ENCODE peak calls at places on chromosomes 13 and 19, in four cellular contexts. D is HEK293T, O is HepG2, T is K562. F is an unnamed sample.

GRCh38 chr19:29573486-29573885 is 32.6 kb upstream of the POP4 start:
- DNase-seq in D (no peak), O (no peak), T (no peak), F (no peak)

GRCh38 chr13:95481051-95481775 is 71.3 kb upstream of the CLDN10 start:
- DNase-seq in D (no peak), O (no peak), T (no peak), F (no peak)

GRCh38 chr13:22926176-22927007 is 254.4 kb upstream of the SGCG start:
- DNase-seq in D (no peak), O (no peak), T (peak; percentile 87), F (peak; percentile 79)

GRCh38 chr19:48805452-48805851 is 5.4 kb downstream of the BCAT2 start:
- DNase-seq in D (no peak), O (no peak), T (peak; percentile 59), F (no peak)

GRCh38 chr19:16561382-16561781 is 10.8 kb downstream of the SLC35E1 start:
- DNase-seq in D (no peak), O (no peak), T (peak; percentile 4), F (no peak)

GRCh38 chr19:34096020-34096915 is 76.0 kb upstream of the LSM14A start:
- DNase-seq in D (peak; percentile 50), O (peak; percentile 41), T (peak; percentile 44), F (peak; percentile 16)

GRCh38 chr19:18023596-18024212 is 15.7 kb downstream of the ARRDC2 start:
- DNase-seq in D (no peak), O (no peak), T (peak; percentile 50), F (no peak)

GRCh38 chr13:107466326-107466725 is 749.0 kb downstream of the LIG4 start:
- DNase-seq in D (no peak), O (no peak), T (no peak), F (no peak)

GRCh38 chr13:21326155-21327030 is 132.7 kb downstream of the ZDHHC20 start:
- DNase-seq in D (no peak), O (no peak), T (no peak), F (peak; percentile 86)

GRCh38 chr13:88840085-88840484 is 1168.9 kb downstream of the SLITRK5 start:
- DNase-seq in D (no peak), O (no peak), T (no peak), F (no peak)

GRCh38 chr19:17553256-17553655 is 2.2 kb upstream of the COLGALT1 start:
- DNase-seq in D (no peak), O (no peak), T (no peak), F (no peak)

GRCh38 chr19:37763488-37763887 is 15.9 kb downstream of the ZNF573 start:
- DNase-seq in D (no peak), O (no peak), T (no peak), F (no peak)

GRCh38 chr19:5823579-5824281 is 15.8 kb downstream of the FUT6 start:
- DNase-seq in D (peak; percentile 68), O (no peak), T (peak; percentile 46), F (peak; percentile 65)

GRCh38 chr13:113849981-113850721 is 13.7 kb downstream of the GAS6 start:
- DNase-seq in D (no peak), O (no peak), T (no peak), F (no peak)

GRCh38 chr13:33154911-33155310 is 130.6 kb downstream of the STARD13 start:
- DNase-seq in D (no peak), O (no peak), T (no peak), F (no peak)
- TF ChIP-seq ELF4 in D (no peak), O (no peak), T (no peak), F (no peak)

GRCh38 chr19:2035590-2035991 is 15.5 kb downstream of the MKNK2 start:
- DNase-seq in D (no peak), O (no peak), T (no peak), F (peak; percentile 45)

GRCh38 chr19:2037676-2038255 is 13.3 kb downstream of the MKNK2 start:
- DNase-seq in D (no peak), O (no peak), T (peak; percentile 22), F (no peak)

GRCh38 chr19:2034729-2035589 is 16.1 kb downstream of the MKNK2 start:
- DNase-seq in D (peak; percentile 86), O (no peak), T (peak; percentile 92), F (peak; percentile 99)

GRCh38 chr19:2038284-2039081 is 12.6 kb downstream of the MKNK2 start:
- DNase-seq in D (no peak), O (no peak), T (peak; percentile 43), F (no peak)

GRCh38 chr19:2036424-2036823 is 14.6 kb downstream of the MKNK2 start:
- DNase-seq in D (no peak), O (no peak), T (no peak), F (no peak)
- TF ChIP-seq ELF4 in D (no peak), O (no peak), T (no peak), F (no peak)

GRCh38 chr19:45506991-45507863 is at the start of gene VASP:
- DNase-seq in D (peak; percentile 76), O (peak; percentile 73), T (peak; percentile 68), F (peak; percentile 89)

GRCh38 chr19:45508681-45508930 is 1.3 kb downstream of the VASP start:
- DNase-seq in D (no peak), O (no peak), T (no peak), F (no peak)

GRCh38 chr19:45508931-45509691 is 1.8 kb downstream of the VASP start:
- DNase-seq in D (peak; percentile 56), O (peak; percentile 63), T (peak; percentile 64), F (peak; percentile 74)

GRCh38 chr19:45509692-45510015 is 2.4 kb downstream of the VASP start:
- DNase-seq in D (no peak), O (no peak), T (no peak), F (no peak)

DNA sequence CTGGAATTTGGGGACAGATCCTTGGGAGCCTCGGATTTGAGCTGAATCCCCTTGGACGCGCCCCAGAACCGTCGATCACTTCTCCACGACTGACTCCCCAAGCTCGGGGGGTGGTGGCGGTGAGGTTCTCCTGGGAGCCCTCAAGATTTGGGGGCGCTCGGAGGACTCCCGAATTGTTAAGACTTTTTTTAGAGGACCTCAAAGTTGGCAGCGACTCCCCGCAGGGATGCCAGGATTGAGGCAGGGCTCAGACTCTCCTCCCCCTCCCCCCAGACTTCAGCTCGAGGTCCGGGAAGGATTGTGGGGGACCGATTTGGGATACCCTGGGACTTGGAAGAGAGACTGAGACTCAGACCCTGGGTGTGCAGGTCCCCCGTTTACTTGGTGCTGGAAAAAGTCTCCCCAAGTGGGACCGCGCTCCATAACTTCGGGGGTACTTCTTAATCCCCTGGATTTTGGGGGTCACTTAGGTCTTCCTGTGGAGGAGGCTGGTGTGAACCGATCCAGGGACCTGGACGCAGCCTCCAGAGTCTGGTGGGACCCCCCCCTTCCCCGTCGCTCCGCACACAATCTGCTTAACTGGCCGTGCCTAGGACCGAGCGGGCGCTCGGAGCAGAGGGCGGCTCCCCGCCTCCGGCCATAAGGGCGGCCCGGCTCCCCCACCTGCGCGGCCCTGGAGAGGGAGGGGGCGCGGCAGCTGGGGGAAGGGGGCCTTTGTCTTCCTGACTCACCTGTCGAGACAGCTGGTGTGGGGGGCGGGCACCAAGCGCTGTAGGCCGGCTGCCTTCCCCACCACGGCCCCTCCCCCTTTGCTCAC is 793 bp downstream of the VASP start:
- DNase-seq in D (no peak), O (no peak), T (peak; percentile 55), F (peak; percentile 86)
- TF ChIP-seq ELF4 in D (no peak), O (no peak), T (no peak), F (no peak)

GRCh38 chr13:32409561-32410440 is 18.1 kb downstream of the N4BP2L1 start:
- DNase-seq in D (peak; percentile 27), O (no peak), T (no peak), F (peak; percentile 70)
- TF ChIP-seq ELF4 in D (no peak), O (no peak), T (no peak), F (no peak)

DNA sequence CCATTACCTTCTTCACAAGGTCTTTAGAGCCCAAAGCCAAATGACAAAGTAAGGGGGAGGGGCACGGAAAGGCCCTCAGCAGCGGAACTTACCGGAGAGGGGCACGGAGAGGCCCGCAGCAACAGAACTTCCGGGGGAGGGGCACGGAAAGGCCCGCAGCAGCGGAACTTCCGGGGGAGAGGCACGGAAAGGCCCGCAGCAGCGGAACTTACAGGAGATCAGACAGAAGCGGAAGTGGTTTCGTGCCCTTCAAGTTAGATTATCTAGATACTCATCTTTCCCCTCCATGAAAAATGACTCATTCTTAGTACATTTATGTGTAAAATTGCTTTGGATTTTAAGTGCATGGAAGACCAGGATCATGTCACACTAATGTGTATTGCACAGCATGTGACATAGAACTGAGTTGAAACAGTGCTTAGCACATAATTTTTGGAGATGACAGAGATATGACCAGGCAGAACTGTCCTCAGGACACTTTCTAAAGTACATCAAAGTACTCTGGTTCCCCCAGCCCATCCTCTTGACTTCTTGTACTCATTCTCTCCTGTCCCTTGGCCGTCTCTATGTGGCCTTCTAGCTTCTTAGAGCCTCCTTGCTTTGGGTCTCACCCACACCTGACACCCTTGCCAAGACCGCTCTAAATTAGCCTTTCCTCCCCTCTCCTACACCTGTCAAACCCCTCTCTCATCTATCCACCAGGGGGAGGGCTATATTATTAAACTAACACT is 25.7 kb upstream of the TPTE2 start:
- DNase-seq in D (no peak), O (peak; percentile 65), T (peak; percentile 20), F (no peak)
- TF ChIP-seq ELF4 in D (no peak), O (peak; percentile 43), T (no peak), F (no peak)

DNA sequence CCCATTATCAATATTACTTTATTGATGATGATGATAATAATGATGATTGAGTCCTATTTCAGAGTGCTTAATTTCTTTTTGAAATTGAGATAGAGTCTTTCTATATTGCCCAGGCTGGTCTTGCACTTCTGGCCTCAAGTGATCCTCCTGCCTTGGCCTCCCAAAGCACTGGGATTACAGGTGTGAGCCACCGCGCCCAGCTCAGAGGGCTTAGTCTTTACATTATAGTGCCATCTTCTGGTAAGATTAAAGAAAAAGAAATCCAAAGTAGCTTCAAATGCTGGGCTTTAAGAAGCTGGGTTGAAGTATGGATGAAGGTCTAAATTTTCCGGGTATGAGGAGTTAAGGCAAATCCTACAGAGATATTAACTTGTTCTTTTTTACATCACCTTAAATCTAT is 3.4 kb upstream of the ZNF333 start:
- DNase-seq in D (no peak), O (peak; percentile 8), T (no peak), F (peak; percentile 25)
- TF ChIP-seq ELF4 in D (no peak), O (no peak), T (no peak), F (no peak)